ENCODE peak calls at places on chromosome 15, in eight cellular contexts. One of them, this sample, is unnamed.

GRCh38 chr15:51912528-51912927 is 59.0 kb downstream of the LEO1 start:
- DNase-seq in SHP77: no peak
- DNase-seq in ovary: no peak
- DNase-seq in IMR-90: no peak
- DNase-seq in Karpas-422: no peak
- DNase-seq in CD4-positive, alpha-beta memory T cell: no peak
- DNase-seq in stimulated activated CD4-positive, alpha-beta T cell treated with anti-CD3 and anti-CD28 coated beads, Interleukin-1b, Interleukin-23, amount 100 ng/mL, for 48 hours: no peak
- DNase-seq in HEK293T: no peak
- DNase-seq in this sample: no peak

GRCh38 chr15:38564557-38565286 is at the start of gene RASGRP1:
- DNase-seq in SHP77: no peak
- DNase-seq in ovary: peak; percentile 39
- DNase-seq in IMR-90: peak; percentile 56
- DNase-seq in Karpas-422: peak; percentile 93
- DNase-seq in CD4-positive, alpha-beta memory T cell: peak; percentile 91
- DNase-seq in stimulated activated CD4-positive, alpha-beta T cell treated with anti-CD3 and anti-CD28 coated beads, Interleukin-1b, Interleukin-23, amount 100 ng/mL, for 48 hours: peak; percentile 84
- DNase-seq in HEK293T: peak; percentile 58
- DNase-seq in this sample: peak; percentile 10

GRCh38 chr15:73225358-73226015 is 143.3 kb downstream of the HCN4 start:
- DNase-seq in SHP77: no peak
- DNase-seq in ovary: no peak
- DNase-seq in IMR-90: no peak
- DNase-seq in Karpas-422: no peak
- DNase-seq in CD4-positive, alpha-beta memory T cell: peak; percentile 39
- DNase-seq in stimulated activated CD4-positive, alpha-beta T cell treated with anti-CD3 and anti-CD28 coated beads, Interleukin-1b, Interleukin-23, amount 100 ng/mL, for 48 hours: peak; percentile 39
- DNase-seq in HEK293T: no peak
- DNase-seq in this sample: no peak

GRCh38 chr15:64865126-64865997 is 23.6 kb downstream of the PLEKHO2 start:
- DNase-seq in SHP77: no peak
- DNase-seq in ovary: no peak
- DNase-seq in IMR-90: no peak
- DNase-seq in Karpas-422: no peak
- DNase-seq in CD4-positive, alpha-beta memory T cell: no peak
- DNase-seq in stimulated activated CD4-positive, alpha-beta T cell treated with anti-CD3 and anti-CD28 coated beads, Interleukin-1b, Interleukin-23, amount 100 ng/mL, for 48 hours: no peak
- DNase-seq in HEK293T: no peak
- DNase-seq in this sample: no peak

GRCh38 chr15:37148714-37149113 is 48.4 kb upstream of the MEIS2 start:
- DNase-seq in SHP77: no peak
- DNase-seq in ovary: no peak
- DNase-seq in IMR-90: no peak
- DNase-seq in Karpas-422: no peak
- DNase-seq in CD4-positive, alpha-beta memory T cell: no peak
- DNase-seq in stimulated activated CD4-positive, alpha-beta T cell treated with anti-CD3 and anti-CD28 coated beads, Interleukin-1b, Interleukin-23, amount 100 ng/mL, for 48 hours: no peak
- DNase-seq in HEK293T: no peak
- DNase-seq in this sample: no peak

GRCh38 chr15:70795311-70795665 is 31.9 kb upstream of the UACA start:
- DNase-seq in SHP77: no peak
- DNase-seq in ovary: no peak
- DNase-seq in IMR-90: peak; percentile 98
- DNase-seq in Karpas-422: no peak
- DNase-seq in CD4-positive, alpha-beta memory T cell: no peak
- DNase-seq in stimulated activated CD4-positive, alpha-beta T cell treated with anti-CD3 and anti-CD28 coated beads, Interleukin-1b, Interleukin-23, amount 100 ng/mL, for 48 hours: no peak
- DNase-seq in HEK293T: no peak
- DNase-seq in this sample: peak; percentile 92

GRCh38 chr15:72199721-72200212 is 2.2 kb upstream of the GRAMD2A start:
- DNase-seq in SHP77: peak; percentile 68
- DNase-seq in ovary: peak; percentile 76
- DNase-seq in IMR-90: peak; percentile 71
- DNase-seq in Karpas-422: peak; percentile 88
- DNase-seq in CD4-positive, alpha-beta memory T cell: peak; percentile 69
- DNase-seq in stimulated activated CD4-positive, alpha-beta T cell treated with anti-CD3 and anti-CD28 coated beads, Interleukin-1b, Interleukin-23, amount 100 ng/mL, for 48 hours: peak; percentile 70
- DNase-seq in HEK293T: peak; percentile 77
- DNase-seq in this sample: peak; percentile 80

GRCh38 chr15:38793181-38793580 is 228.6 kb upstream of the RASGRP1 start:
- DNase-seq in SHP77: no peak
- DNase-seq in ovary: no peak
- DNase-seq in IMR-90: no peak
- DNase-seq in Karpas-422: no peak
- DNase-seq in CD4-positive, alpha-beta memory T cell: no peak
- DNase-seq in stimulated activated CD4-positive, alpha-beta T cell treated with anti-CD3 and anti-CD28 coated beads, Interleukin-1b, Interleukin-23, amount 100 ng/mL, for 48 hours: no peak
- DNase-seq in HEK293T: no peak
- DNase-seq in this sample: no peak

GRCh38 chr15:42218953-42219596 is 11.0 kb upstream of the VPS39 start:
- DNase-seq in SHP77: no peak
- DNase-seq in ovary: no peak
- DNase-seq in IMR-90: no peak
- DNase-seq in Karpas-422: peak; percentile 80
- DNase-seq in CD4-positive, alpha-beta memory T cell: no peak
- DNase-seq in stimulated activated CD4-positive, alpha-beta T cell treated with anti-CD3 and anti-CD28 coated beads, Interleukin-1b, Interleukin-23, amount 100 ng/mL, for 48 hours: no peak
- DNase-seq in HEK293T: no peak
- DNase-seq in this sample: no peak

GRCh38 chr15:51161491-51162260 is 67.0 kb upstream of the TNFAIP8L3 start:
- DNase-seq in SHP77: no peak
- DNase-seq in ovary: no peak
- DNase-seq in IMR-90: no peak
- DNase-seq in Karpas-422: peak; percentile 37
- DNase-seq in CD4-positive, alpha-beta memory T cell: no peak
- DNase-seq in stimulated activated CD4-positive, alpha-beta T cell treated with anti-CD3 and anti-CD28 coated beads, Interleukin-1b, Interleukin-23, amount 100 ng/mL, for 48 hours: no peak
- DNase-seq in HEK293T: no peak
- DNase-seq in this sample: no peak

GRCh38 chr15:96093063-96093462 is 237.4 kb upstream of the NR2F2 start:
- DNase-seq in SHP77: no peak
- DNase-seq in ovary: no peak
- DNase-seq in IMR-90: peak; percentile 40
- DNase-seq in Karpas-422: no peak
- DNase-seq in CD4-positive, alpha-beta memory T cell: no peak
- DNase-seq in stimulated activated CD4-positive, alpha-beta T cell treated with anti-CD3 and anti-CD28 coated beads, Interleukin-1b, Interleukin-23, amount 100 ng/mL, for 48 hours: no peak
- DNase-seq in HEK293T: no peak
- DNase-seq in this sample: no peak

GRCh38 chr15:31265090-31265870 is 61.4 kb upstream of the KLF13 start:
- DNase-seq in SHP77: no peak
- DNase-seq in ovary: no peak
- DNase-seq in IMR-90: no peak
- DNase-seq in Karpas-422: peak; percentile 66
- DNase-seq in CD4-positive, alpha-beta memory T cell: no peak
- DNase-seq in stimulated activated CD4-positive, alpha-beta T cell treated with anti-CD3 and anti-CD28 coated beads, Interleukin-1b, Interleukin-23, amount 100 ng/mL, for 48 hours: no peak
- DNase-seq in HEK293T: no peak
- DNase-seq in this sample: no peak

GRCh38 chr15:31403606-31404005 is 77.0 kb downstream of the KLF13 start:
- DNase-seq in SHP77: no peak
- DNase-seq in ovary: no peak
- DNase-seq in IMR-90: peak; percentile 50
- DNase-seq in Karpas-422: no peak
- DNase-seq in CD4-positive, alpha-beta memory T cell: no peak
- DNase-seq in stimulated activated CD4-positive, alpha-beta T cell treated with anti-CD3 and anti-CD28 coated beads, Interleukin-1b, Interleukin-23, amount 100 ng/mL, for 48 hours: no peak
- DNase-seq in HEK293T: no peak
- DNase-seq in this sample: peak; percentile 66

GRCh38 chr15:100115066-100115710 is 226.6 kb downstream of the ADAMTS17 start:
- DNase-seq in SHP77: no peak
- DNase-seq in ovary: no peak
- DNase-seq in IMR-90: no peak
- DNase-seq in Karpas-422: no peak
- DNase-seq in CD4-positive, alpha-beta memory T cell: no peak
- DNase-seq in stimulated activated CD4-positive, alpha-beta T cell treated with anti-CD3 and anti-CD28 coated beads, Interleukin-1b, Interleukin-23, amount 100 ng/mL, for 48 hours: no peak
- DNase-seq in HEK293T: no peak
- DNase-seq in this sample: no peak

GRCh38 chr15:35958021-35958420 is 412.1 kb upstream of the DPH6 start:
- DNase-seq in SHP77: peak; percentile 56
- DNase-seq in ovary: no peak
- DNase-seq in IMR-90: peak; percentile 68
- DNase-seq in Karpas-422: no peak
- DNase-seq in CD4-positive, alpha-beta memory T cell: no peak
- DNase-seq in stimulated activated CD4-positive, alpha-beta T cell treated with anti-CD3 and anti-CD28 coated beads, Interleukin-1b, Interleukin-23, amount 100 ng/mL, for 48 hours: no peak
- DNase-seq in HEK293T: no peak
- DNase-seq in this sample: peak; percentile 56

GRCh38 chr15:79037848-79038247 is 52.7 kb downstream of the RASGRF1 start:
- DNase-seq in SHP77: no peak
- DNase-seq in ovary: no peak
- DNase-seq in IMR-90: no peak
- DNase-seq in Karpas-422: peak; percentile 54
- DNase-seq in CD4-positive, alpha-beta memory T cell: no peak
- DNase-seq in stimulated activated CD4-positive, alpha-beta T cell treated with anti-CD3 and anti-CD28 coated beads, Interleukin-1b, Interleukin-23, amount 100 ng/mL, for 48 hours: no peak
- DNase-seq in HEK293T: no peak
- DNase-seq in this sample: no peak

GRCh38 chr15:72857331-72858065 is 73.9 kb upstream of the ADPGK start:
- DNase-seq in SHP77: no peak
- DNase-seq in ovary: no peak
- DNase-seq in IMR-90: no peak
- DNase-seq in Karpas-422: no peak
- DNase-seq in CD4-positive, alpha-beta memory T cell: no peak
- DNase-seq in stimulated activated CD4-positive, alpha-beta T cell treated with anti-CD3 and anti-CD28 coated beads, Interleukin-1b, Interleukin-23, amount 100 ng/mL, for 48 hours: no peak
- DNase-seq in HEK293T: no peak
- DNase-seq in this sample: no peak

GRCh38 chr15:68764090-68764489 is 56.6 kb downstream of the ANP32A start:
- DNase-seq in SHP77: no peak
- DNase-seq in ovary: no peak
- DNase-seq in IMR-90: no peak
- DNase-seq in Karpas-422: no peak
- DNase-seq in CD4-positive, alpha-beta memory T cell: no peak
- DNase-seq in stimulated activated CD4-positive, alpha-beta T cell treated with anti-CD3 and anti-CD28 coated beads, Interleukin-1b, Interleukin-23, amount 100 ng/mL, for 48 hours: no peak
- DNase-seq in HEK293T: no peak
- DNase-seq in this sample: no peak

GRCh38 chr15:67303490-67304363 is 49.1 kb downstream of the IQCH start:
- DNase-seq in SHP77: no peak
- DNase-seq in ovary: no peak
- DNase-seq in IMR-90: peak; percentile 55
- DNase-seq in Karpas-422: peak; percentile 61
- DNase-seq in CD4-positive, alpha-beta memory T cell: peak; percentile 55
- DNase-seq in stimulated activated CD4-positive, alpha-beta T cell treated with anti-CD3 and anti-CD28 coated beads, Interleukin-1b, Interleukin-23, amount 100 ng/mL, for 48 hours: no peak
- DNase-seq in HEK293T: peak; percentile 16
- DNase-seq in this sample: peak; percentile 65

GRCh38 chr15:98648654-98649537 is 557 bp downstream of the IGF1R start:
- DNase-seq in SHP77: no peak
- DNase-seq in ovary: peak; percentile 76
- DNase-seq in IMR-90: peak; percentile 47
- DNase-seq in Karpas-422: no peak
- DNase-seq in CD4-positive, alpha-beta memory T cell: peak; percentile 22
- DNase-seq in stimulated activated CD4-positive, alpha-beta T cell treated with anti-CD3 and anti-CD28 coated beads, Interleukin-1b, Interleukin-23, amount 100 ng/mL, for 48 hours: peak; percentile 27
- DNase-seq in HEK293T: peak; percentile 43
- DNase-seq in this sample: peak; percentile 43

GRCh38 chr15:94287794-94288246 is 56.5 kb downstream of the MCTP2 start:
- DNase-seq in SHP77: no peak
- DNase-seq in ovary: no peak
- DNase-seq in IMR-90: no peak
- DNase-seq in Karpas-422: no peak
- DNase-seq in CD4-positive, alpha-beta memory T cell: peak; percentile 17
- DNase-seq in stimulated activated CD4-positive, alpha-beta T cell treated with anti-CD3 and anti-CD28 coated beads, Interleukin-1b, Interleukin-23, amount 100 ng/mL, for 48 hours: peak; percentile 35
- DNase-seq in HEK293T: no peak
- DNase-seq in this sample: no peak

GRCh38 chr15:47870956-47871625 is 153.8 kb downstream of the SEMA6D start:
- DNase-seq in SHP77: peak; percentile 45
- DNase-seq in ovary: no peak
- DNase-seq in IMR-90: peak; percentile 38
- DNase-seq in Karpas-422: no peak
- DNase-seq in CD4-positive, alpha-beta memory T cell: no peak
- DNase-seq in stimulated activated CD4-positive, alpha-beta T cell treated with anti-CD3 and anti-CD28 coated beads, Interleukin-1b, Interleukin-23, amount 100 ng/mL, for 48 hours: no peak
- DNase-seq in HEK293T: no peak
- DNase-seq in this sample: peak; percentile 12

GRCh38 chr15:54810031-54810430 is 386.7 kb downstream of the RSL24D1 start:
- DNase-seq in SHP77: no peak
- DNase-seq in ovary: no peak
- DNase-seq in IMR-90: no peak
- DNase-seq in Karpas-422: no peak
- DNase-seq in CD4-positive, alpha-beta memory T cell: no peak
- DNase-seq in stimulated activated CD4-positive, alpha-beta T cell treated with anti-CD3 and anti-CD28 coated beads, Interleukin-1b, Interleukin-23, amount 100 ng/mL, for 48 hours: no peak
- DNase-seq in HEK293T: no peak
- DNase-seq in this sample: no peak

GRCh38 chr15:81256916-81257315 is 60.2 kb downstream of the IL16 start:
- DNase-seq in SHP77: no peak
- DNase-seq in ovary: no peak
- DNase-seq in IMR-90: peak; percentile 73
- DNase-seq in Karpas-422: no peak
- DNase-seq in CD4-positive, alpha-beta memory T cell: no peak
- DNase-seq in stimulated activated CD4-positive, alpha-beta T cell treated with anti-CD3 and anti-CD28 coated beads, Interleukin-1b, Interleukin-23, amount 100 ng/mL, for 48 hours: no peak
- DNase-seq in HEK293T: no peak
- DNase-seq in this sample: peak; percentile 81

GRCh38 chr15:94526071-94526689 is 294.8 kb downstream of the MCTP2 start:
- DNase-seq in SHP77: no peak
- DNase-seq in ovary: no peak
- DNase-seq in IMR-90: no peak
- DNase-seq in Karpas-422: peak; percentile 63
- DNase-seq in CD4-positive, alpha-beta memory T cell: no peak
- DNase-seq in stimulated activated CD4-positive, alpha-beta T cell treated with anti-CD3 and anti-CD28 coated beads, Interleukin-1b, Interleukin-23, amount 100 ng/mL, for 48 hours: no peak
- DNase-seq in HEK293T: peak; percentile 37
- DNase-seq in this sample: no peak

GRCh38 chr15:54197995-54198394 is 219.8 kb downstream of the UNC13C start:
- DNase-seq in SHP77: no peak
- DNase-seq in ovary: no peak
- DNase-seq in IMR-90: no peak
- DNase-seq in Karpas-422: no peak
- DNase-seq in CD4-positive, alpha-beta memory T cell: no peak
- DNase-seq in stimulated activated CD4-positive, alpha-beta T cell treated with anti-CD3 and anti-CD28 coated beads, Interleukin-1b, Interleukin-23, amount 100 ng/mL, for 48 hours: no peak
- DNase-seq in HEK293T: no peak
- DNase-seq in this sample: no peak

GRCh38 chr15:81317642-81318017 is 6.3 kb downstream of the STARD5 start:
- DNase-seq in SHP77: no peak
- DNase-seq in ovary: no peak
- DNase-seq in IMR-90: no peak
- DNase-seq in Karpas-422: no peak
- DNase-seq in CD4-positive, alpha-beta memory T cell: no peak
- DNase-seq in stimulated activated CD4-positive, alpha-beta T cell treated with anti-CD3 and anti-CD28 coated beads, Interleukin-1b, Interleukin-23, amount 100 ng/mL, for 48 hours: no peak
- DNase-seq in HEK293T: no peak
- DNase-seq in this sample: no peak

GRCh38 chr15:57865294-57865693 is 158.8 kb downstream of the POLR2M start:
- DNase-seq in SHP77: no peak
- DNase-seq in ovary: no peak
- DNase-seq in IMR-90: no peak
- DNase-seq in Karpas-422: peak; percentile 55
- DNase-seq in CD4-positive, alpha-beta memory T cell: no peak
- DNase-seq in stimulated activated CD4-positive, alpha-beta T cell treated with anti-CD3 and anti-CD28 coated beads, Interleukin-1b, Interleukin-23, amount 100 ng/mL, for 48 hours: no peak
- DNase-seq in HEK293T: peak; percentile 9
- DNase-seq in this sample: no peak

GRCh38 chr15:33322091-33322490 is 11.3 kb downstream of the RYR3 start:
- DNase-seq in SHP77: no peak
- DNase-seq in ovary: no peak
- DNase-seq in IMR-90: no peak
- DNase-seq in Karpas-422: no peak
- DNase-seq in CD4-positive, alpha-beta memory T cell: no peak
- DNase-seq in stimulated activated CD4-positive, alpha-beta T cell treated with anti-CD3 and anti-CD28 coated beads, Interleukin-1b, Interleukin-23, amount 100 ng/mL, for 48 hours: no peak
- DNase-seq in HEK293T: no peak
- DNase-seq in this sample: no peak

GRCh38 chr15:42060477-42060763 is 33.9 kb downstream of the PLA2G4D start:
- DNase-seq in SHP77: no peak
- DNase-seq in ovary: no peak
- DNase-seq in IMR-90: no peak
- DNase-seq in Karpas-422: no peak
- DNase-seq in CD4-positive, alpha-beta memory T cell: no peak
- DNase-seq in stimulated activated CD4-positive, alpha-beta T cell treated with anti-CD3 and anti-CD28 coated beads, Interleukin-1b, Interleukin-23, amount 100 ng/mL, for 48 hours: no peak
- DNase-seq in HEK293T: no peak
- DNase-seq in this sample: no peak

GRCh38 chr15:39589193-39589814 is 8.4 kb downstream of the THBS1 start:
- DNase-seq in SHP77: no peak
- DNase-seq in ovary: no peak
- DNase-seq in IMR-90: no peak
- DNase-seq in Karpas-422: no peak
- DNase-seq in CD4-positive, alpha-beta memory T cell: no peak
- DNase-seq in stimulated activated CD4-positive, alpha-beta T cell treated with anti-CD3 and anti-CD28 coated beads, Interleukin-1b, Interleukin-23, amount 100 ng/mL, for 48 hours: no peak
- DNase-seq in HEK293T: no peak
- DNase-seq in this sample: no peak

GRCh38 chr15:101320501-101321052 is 25.5 kb upstream of the SNRPA1 start:
- DNase-seq in SHP77: peak; percentile 29
- DNase-seq in ovary: no peak
- DNase-seq in IMR-90: peak; percentile 51
- DNase-seq in Karpas-422: peak; percentile 63
- DNase-seq in CD4-positive, alpha-beta memory T cell: peak; percentile 65
- DNase-seq in stimulated activated CD4-positive, alpha-beta T cell treated with anti-CD3 and anti-CD28 coated beads, Interleukin-1b, Interleukin-23, amount 100 ng/mL, for 48 hours: peak; percentile 74
- DNase-seq in HEK293T: no peak
- DNase-seq in this sample: no peak

GRCh38 chr15:56052389-56053045 is 59.1 kb upstream of the NEDD4 start:
- DNase-seq in SHP77: no peak
- DNase-seq in ovary: no peak
- DNase-seq in IMR-90: peak; percentile 68
- DNase-seq in Karpas-422: peak; percentile 77
- DNase-seq in CD4-positive, alpha-beta memory T cell: peak; percentile 44
- DNase-seq in stimulated activated CD4-positive, alpha-beta T cell treated with anti-CD3 and anti-CD28 coated beads, Interleukin-1b, Interleukin-23, amount 100 ng/mL, for 48 hours: no peak
- DNase-seq in HEK293T: peak; percentile 16
- DNase-seq in this sample: peak; percentile 77